ENCODE peak calls at places on chromosomes 3 and 15, in six cellular contexts. One of them, this sample, is unnamed. For H3K36me3, the result is how much of the 10 kb centered on the place peaks cover.

GRCh38 chr3:193134895-193135294 is 106.1 kb upstream of the PLAAT1 start:
- DNase-seq in GM23248: peak
- DNase-seq in uterus: no peak
- DNase-seq in heart left ventricle: no peak
- DNase-seq in Caco-2: no peak
- DNase-seq in endodermal cell: no peak
- DNase-seq in this sample: no peak

GRCh38 chr15:78508272-78508671 is 895 bp downstream of the HYKK start:
- DNase-seq in Caco-2: no peak
- DNase-seq in heart left ventricle: no peak
- DNase-seq in GM23248: no peak
- DNase-seq in uterus: no peak
- DNase-seq in endodermal cell: no peak
- DNase-seq in this sample: no peak

GRCh38 chr3:39121626-39122025 is 14.1 kb downstream of the TTC21A start:
- DNase-seq in heart left ventricle: no peak
- DNase-seq in GM23248: no peak
- DNase-seq in endodermal cell: no peak
- DNase-seq in Caco-2: no peak
- DNase-seq in uterus: no peak
- DNase-seq in this sample: no peak

GRCh38 chr3:71056327-71056726 is 527.2 kb downstream of the FOXP1 start:
- DNase-seq in Caco-2: no peak
- DNase-seq in heart left ventricle: no peak
- DNase-seq in endodermal cell: no peak
- DNase-seq in uterus: no peak
- DNase-seq in GM23248: peak
- DNase-seq in this sample: no peak

GRCh38 chr15:67165653-67166260 is 88.7 kb downstream of the AAGAB start:
- DNase-seq in heart left ventricle: no peak
- DNase-seq in Caco-2: no peak
- DNase-seq in GM23248: no peak
- DNase-seq in endodermal cell: peak
- DNase-seq in uterus: no peak
- DNase-seq in this sample: no peak

GRCh38 chr15:52481915-52482314 is 46.8 kb downstream of the MYO5A start:
- DNase-seq in GM23248: peak
- DNase-seq in Caco-2: no peak
- DNase-seq in heart left ventricle: no peak
- DNase-seq in uterus: no peak
- DNase-seq in endodermal cell: no peak
- DNase-seq in this sample: peak

GRCh38 chr15:72179950-72180581 is 17.5 kb downstream of the GRAMD2A start:
- DNase-seq in heart left ventricle: peak
- DNase-seq in Caco-2: no peak
- DNase-seq in GM23248: no peak
- DNase-seq in endodermal cell: peak
- DNase-seq in uterus: no peak
- DNase-seq in this sample: no peak

GRCh38 chr3:18847583-18848197 is 300.6 kb upstream of the KCNH8 start:
- DNase-seq in heart left ventricle: no peak
- DNase-seq in endodermal cell: no peak
- DNase-seq in Caco-2: no peak
- DNase-seq in uterus: no peak
- DNase-seq in GM23248: no peak
- DNase-seq in this sample: no peak

GRCh38 chr3:17642474-17642873 is 100.0 kb downstream of the TBC1D5 start:
- DNase-seq in Caco-2: no peak
- DNase-seq in GM23248: no peak
- DNase-seq in endodermal cell: no peak
- DNase-seq in heart left ventricle: no peak
- DNase-seq in uterus: no peak
- DNase-seq in this sample: no peak

GRCh38 chr15:90400759-90401314 is 12.8 kb downstream of the IQGAP1 start:
- DNase-seq in Caco-2: peak
- DNase-seq in GM23248: peak
- DNase-seq in endodermal cell: peak
- DNase-seq in heart left ventricle: peak
- DNase-seq in uterus: peak
- DNase-seq in this sample: peak

GRCh38 chr3:125186800-125187598 is 25.5 kb downstream of the SLC12A8 start:
- DNase-seq in endodermal cell: peak
- DNase-seq in uterus: no peak
- DNase-seq in Caco-2: no peak
- DNase-seq in heart left ventricle: no peak
- DNase-seq in GM23248: no peak
- DNase-seq in this sample: no peak

GRCh38 chr3:172582712-172583111 is 59.5 kb upstream of the TNFSF10 start:
- DNase-seq in heart left ventricle: no peak
- DNase-seq in endodermal cell: no peak
- DNase-seq in Caco-2: no peak
- DNase-seq in uterus: no peak
- DNase-seq in GM23248: peak
- DNase-seq in this sample: no peak

GRCh38 chr15:83170474-83171165 is 37.0 kb downstream of the HDGFL3 start:
- DNase-seq in heart left ventricle: no peak
- DNase-seq in uterus: no peak
- DNase-seq in endodermal cell: no peak
- DNase-seq in GM23248: peak
- DNase-seq in Caco-2: no peak
- DNase-seq in this sample: no peak

GRCh38 chr3:114880078-114880477 is 267.0 kb downstream of the ZBTB20 start:
- DNase-seq in uterus: no peak
- DNase-seq in Caco-2: no peak
- DNase-seq in endodermal cell: no peak
- DNase-seq in GM23248: no peak
- DNase-seq in heart left ventricle: no peak
- DNase-seq in this sample: no peak

GRCh38 chr15:69317392-69317841 is 18.7 kb downstream of the PAQR5 start:
- DNase-seq in endodermal cell: no peak
- DNase-seq in GM23248: no peak
- DNase-seq in Caco-2: peak
- DNase-seq in uterus: no peak
- DNase-seq in heart left ventricle: no peak
- DNase-seq in this sample: no peak

GRCh38 chr3:43296565-43296964 is 10.2 kb downstream of the SNRK start:
- DNase-seq in endodermal cell: no peak
- DNase-seq in heart left ventricle: peak
- DNase-seq in uterus: no peak
- DNase-seq in GM23248: peak
- DNase-seq in Caco-2: no peak
- DNase-seq in this sample: peak

GRCh38 chr3:187912007-187912406 is 166.7 kb upstream of the BCL6 start:
- DNase-seq in uterus: no peak
- DNase-seq in heart left ventricle: no peak
- DNase-seq in GM23248: no peak
- DNase-seq in endodermal cell: no peak
- DNase-seq in Caco-2: no peak
- DNase-seq in this sample: no peak

DNA sequence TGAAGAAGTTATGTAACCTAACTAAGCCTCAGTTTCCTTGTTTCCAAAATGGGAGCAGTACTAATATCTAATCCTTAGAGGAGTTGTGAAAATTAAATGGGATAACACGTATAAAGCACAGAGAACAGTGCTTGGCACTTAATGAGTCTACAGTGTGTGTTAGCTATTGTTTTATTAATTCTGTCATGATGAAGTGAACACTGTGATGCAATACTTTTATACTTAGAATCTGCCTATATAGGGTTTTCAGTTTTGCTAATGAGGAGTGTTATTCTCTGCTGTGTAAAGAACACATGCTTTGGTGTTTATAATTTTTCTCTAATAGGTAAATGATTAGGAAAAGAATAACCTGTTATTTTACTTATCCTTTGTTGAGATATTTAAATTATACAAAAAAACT is 65.2 kb downstream of the MBNL1 start:
- DNase-seq in Caco-2: no peak
- DNase-seq in endodermal cell: no peak
- DNase-seq in uterus: no peak
- DNase-seq in heart left ventricle: no peak
- DNase-seq in GM23248: no peak
- DNase-seq in this sample: no peak
- H3K36me3 ChIP-seq in Caco-2: under half
- H3K36me3 ChIP-seq in endodermal cell: under half
- H3K36me3 ChIP-seq in uterus: under half
- H3K36me3 ChIP-seq in heart left ventricle: under half
- H3K36me3 ChIP-seq in GM23248: under half
- H3K36me3 ChIP-seq in this sample: under half

DNA sequence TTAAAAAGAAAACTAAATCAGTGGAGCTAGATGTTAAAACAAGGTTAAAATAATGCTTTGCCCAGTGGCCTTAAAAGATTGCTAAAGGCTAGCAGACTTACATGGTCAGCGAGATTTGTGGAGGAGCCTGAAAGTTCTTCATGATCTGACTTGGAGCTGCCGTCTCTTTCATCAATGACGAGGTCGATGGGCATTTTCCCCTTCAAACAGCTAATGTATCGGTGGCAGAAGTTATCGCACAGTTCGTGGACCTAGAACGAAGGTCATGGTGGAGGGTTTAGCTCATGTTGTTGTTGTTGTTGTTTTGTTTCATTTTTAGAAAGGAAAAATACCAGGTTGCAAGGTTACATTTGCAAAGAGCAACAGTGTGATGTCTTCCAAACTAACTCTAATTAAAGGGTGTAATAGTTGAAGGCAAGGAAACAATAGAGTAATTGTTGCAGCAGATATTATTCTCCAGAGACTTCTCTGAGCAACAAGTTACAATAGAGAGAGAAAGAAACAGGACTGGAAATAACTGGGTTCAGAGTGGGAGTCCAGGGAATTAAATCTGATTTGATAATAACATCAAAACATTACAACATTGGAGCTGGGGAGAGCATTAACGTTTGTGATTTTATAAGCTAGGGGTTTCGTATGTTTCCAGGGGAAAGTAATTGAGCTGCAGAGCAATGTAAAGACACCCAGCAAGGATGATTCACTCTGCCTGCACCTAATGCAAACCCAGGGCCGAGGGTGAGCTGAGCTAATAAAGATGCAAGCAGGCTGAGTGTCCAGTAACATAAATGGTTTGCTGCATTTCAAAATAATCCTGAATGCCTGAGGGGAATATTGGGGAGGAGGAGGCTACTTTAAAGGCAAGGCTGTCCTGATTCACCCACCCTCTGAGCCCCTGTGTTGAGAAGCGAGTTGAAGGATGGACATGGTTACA is 6.6 kb downstream of the MEIS2 start:
- DNase-seq in endodermal cell: peak
- DNase-seq in GM23248: peak
- DNase-seq in uterus: peak
- DNase-seq in heart left ventricle: no peak
- DNase-seq in Caco-2: no peak
- DNase-seq in this sample: no peak
- H3K36me3 ChIP-seq in endodermal cell: under half
- H3K36me3 ChIP-seq in GM23248: under half
- H3K36me3 ChIP-seq in uterus: under half
- H3K36me3 ChIP-seq in heart left ventricle: under half
- H3K36me3 ChIP-seq in Caco-2: under half
- H3K36me3 ChIP-seq in this sample: under half

GRCh38 chr15:22877122-22877521 is 38.7 kb downstream of the NIPA2 start:
- DNase-seq in uterus: no peak
- DNase-seq in Caco-2: peak
- DNase-seq in endodermal cell: no peak
- DNase-seq in heart left ventricle: no peak
- DNase-seq in GM23248: no peak
- DNase-seq in this sample: no peak

GRCh38 chr15:22873204-22873701 is 34.8 kb downstream of the NIPA2 start:
- DNase-seq in Caco-2: no peak
- DNase-seq in uterus: no peak
- DNase-seq in endodermal cell: peak
- DNase-seq in GM23248: peak
- DNase-seq in heart left ventricle: no peak
- DNase-seq in this sample: no peak

GRCh38 chr15:22871481-22872076 is 33.1 kb downstream of the NIPA2 start:
- DNase-seq in Caco-2: no peak
- DNase-seq in heart left ventricle: no peak
- DNase-seq in endodermal cell: no peak
- DNase-seq in uterus: no peak
- DNase-seq in GM23248: no peak
- DNase-seq in this sample: no peak

GRCh38 chr15:22873841-22874240 is 35.4 kb downstream of the NIPA2 start:
- DNase-seq in uterus: no peak
- DNase-seq in endodermal cell: no peak
- DNase-seq in Caco-2: no peak
- DNase-seq in heart left ventricle: no peak
- DNase-seq in GM23248: no peak
- DNase-seq in this sample: no peak

GRCh38 chr15:22874256-22874655 is 35.8 kb downstream of the NIPA2 start:
- DNase-seq in uterus: no peak
- DNase-seq in Caco-2: peak
- DNase-seq in endodermal cell: no peak
- DNase-seq in GM23248: no peak
- DNase-seq in heart left ventricle: no peak
- DNase-seq in this sample: no peak
- H3K36me3 ChIP-seq in uterus: under half
- H3K36me3 ChIP-seq in Caco-2: under half
- H3K36me3 ChIP-seq in endodermal cell: half or more
- H3K36me3 ChIP-seq in GM23248: under half
- H3K36me3 ChIP-seq in heart left ventricle: half or more
- H3K36me3 ChIP-seq in this sample: under half

GRCh38 chr3:11596387-11596786 is 47.3 kb downstream of the VGLL4 start:
- DNase-seq in endodermal cell: no peak
- DNase-seq in uterus: no peak
- DNase-seq in heart left ventricle: no peak
- DNase-seq in Caco-2: no peak
- DNase-seq in GM23248: no peak
- DNase-seq in this sample: no peak
- H3K36me3 ChIP-seq in endodermal cell: under half
- H3K36me3 ChIP-seq in uterus: under half
- H3K36me3 ChIP-seq in heart left ventricle: under half
- H3K36me3 ChIP-seq in Caco-2: under half
- H3K36me3 ChIP-seq in GM23248: under half
- H3K36me3 ChIP-seq in this sample: under half

GRCh38 chr15:85673326-85673725 is 121.4 kb downstream of the KLHL25 start:
- DNase-seq in endodermal cell: no peak
- DNase-seq in uterus: no peak
- DNase-seq in Caco-2: no peak
- DNase-seq in GM23248: peak
- DNase-seq in heart left ventricle: no peak
- DNase-seq in this sample: no peak

GRCh38 chr15:85672338-85673097 is 122.2 kb downstream of the KLHL25 start:
- DNase-seq in uterus: no peak
- DNase-seq in Caco-2: no peak
- DNase-seq in GM23248: peak
- DNase-seq in heart left ventricle: no peak
- DNase-seq in endodermal cell: no peak
- DNase-seq in this sample: no peak

GRCh38 chr15:85667491-85668424 is 127.0 kb downstream of the KLHL25 start:
- DNase-seq in GM23248: peak
- DNase-seq in endodermal cell: no peak
- DNase-seq in uterus: peak
- DNase-seq in Caco-2: no peak
- DNase-seq in heart left ventricle: peak
- DNase-seq in this sample: peak

GRCh38 chr15:85676332-85676731 is 118.4 kb downstream of the KLHL25 start:
- DNase-seq in heart left ventricle: no peak
- DNase-seq in GM23248: no peak
- DNase-seq in uterus: no peak
- DNase-seq in Caco-2: no peak
- DNase-seq in endodermal cell: no peak
- DNase-seq in this sample: no peak

GRCh38 chr15:85671156-85671555 is 123.6 kb downstream of the KLHL25 start:
- DNase-seq in GM23248: peak
- DNase-seq in Caco-2: no peak
- DNase-seq in uterus: no peak
- DNase-seq in endodermal cell: no peak
- DNase-seq in heart left ventricle: no peak
- DNase-seq in this sample: no peak
- H3K36me3 ChIP-seq in GM23248: under half
- H3K36me3 ChIP-seq in Caco-2: under half
- H3K36me3 ChIP-seq in uterus: under half
- H3K36me3 ChIP-seq in endodermal cell: half or more
- H3K36me3 ChIP-seq in heart left ventricle: half or more
- H3K36me3 ChIP-seq in this sample: under half

This sample was measured in CD4-positive, alpha-beta memory T cell.